ENCODE peak calls at places on chromosome 12, in six cellular contexts. F is A549, G is mesenchymal stem cell, O is bronchial epithelial cell, P is keratinocyte, B is lower lobe of right lung. Z is an unnamed sample.

GRCh38 chr12:130656411-130656810 is 59.7 kb downstream of the RIMBP2 start:
- DNase-seq in O (no peak), P (no peak), G (no peak), F (no peak), B (no peak), Z (no peak)

GRCh38 chr12:79668113-79668512 is 22.7 kb downstream of the PAWR start:
- DNase-seq in P (no peak), B (no peak), G (no peak), F (no peak), O (no peak), Z (no peak)

GRCh38 chr12:130650131-130650530 is 66.0 kb downstream of the RIMBP2 start:
- DNase-seq in B (no peak), O (no peak), P (no peak), F (no peak), G (no peak), Z (no peak)

GRCh38 chr12:101727098-101727497 is 12.2 kb downstream of the SYCP3 start:
- DNase-seq in G (no peak), O (no peak), F (no peak), P (no peak), B (no peak), Z (no peak)

GRCh38 chr12:47124451-47124850 is 44.7 kb upstream of the AMIGO2 start:
- DNase-seq in P (no peak), O (peak; percentile 82), F (no peak), B (no peak), G (peak; percentile 60), Z (no peak)

GRCh38 chr12:51893786-51894185 is 5.9 kb downstream of the ANKRD33 start:
- DNase-seq in G (no peak), O (no peak), F (no peak), P (no peak), B (no peak), Z (no peak)

GRCh38 chr12:90152897-90153624 is 444.4 kb upstream of the ATP2B1 start:
- DNase-seq in G (peak; percentile 24), P (no peak), B (no peak), O (no peak), F (no peak), Z (no peak)

GRCh38 chr12:124637586-124637985 is 70.2 kb upstream of the NCOR2 start:
- DNase-seq in O (peak; percentile 18), G (no peak), F (no peak), B (no peak), P (peak; percentile 70), Z (no peak)

GRCh38 chr12:103571286-103571685 is 15.8 kb upstream of the STAB2 start:
- DNase-seq in O (peak; percentile 33), F (no peak), P (no peak), G (no peak), B (peak; percentile 45), Z (no peak)

GRCh38 chr12:56206373-56207166 is 15.2 kb downstream of the RNF41 start:
- DNase-seq in G (peak; percentile 68), F (peak; percentile 72), B (no peak), P (no peak), O (peak; percentile 59), Z (peak; percentile 67)

GRCh38 chr12:94174576-94174975 is 26.2 kb downstream of the PLXNC1 start:
- DNase-seq in G (no peak), O (no peak), P (no peak), B (peak; percentile 66), F (no peak), Z (peak; percentile 66)

GRCh38 chr12:3147260-3147659 is 70.1 kb downstream of the TSPAN9 start:
- DNase-seq in G (no peak), P (no peak), B (no peak), F (no peak), O (no peak), Z (no peak)

GRCh38 chr12:212799-213526 is 994 bp downstream of the SLC6A12 start:
- DNase-seq in B (no peak), G (no peak), O (no peak), P (no peak), F (no peak), Z (no peak)

GRCh38 chr12:62722971-62723680 is 211.8 kb downstream of the PPM1H start:
- DNase-seq in G (no peak), B (no peak), O (no peak), F (no peak), P (no peak), Z (no peak)

GRCh38 chr12:211142-211465 is 2.9 kb downstream of the SLC6A12 start:
- DNase-seq in F (no peak), B (no peak), P (no peak), O (no peak), G (no peak), Z (no peak)

GRCh38 chr12:88237954-88238353 is 95.8 kb downstream of the TMTC3 start:
- DNase-seq in G (peak; percentile 67), O (peak; percentile 92), B (no peak), P (peak; percentile 62), F (no peak), Z (no peak)

GRCh38 chr12:119666900-119667576 is 895 bp upstream of the PRKAB1 start:
- DNase-seq in O (no peak), F (no peak), P (no peak), B (no peak), G (no peak), Z (no peak)

GRCh38 chr12:25130741-25131188 is 64.2 kb downstream of the DNAI7 start:
- DNase-seq in P (no peak), F (peak; percentile 21), G (peak; percentile 63), B (no peak), O (peak; percentile 70), Z (no peak)

DNA sequence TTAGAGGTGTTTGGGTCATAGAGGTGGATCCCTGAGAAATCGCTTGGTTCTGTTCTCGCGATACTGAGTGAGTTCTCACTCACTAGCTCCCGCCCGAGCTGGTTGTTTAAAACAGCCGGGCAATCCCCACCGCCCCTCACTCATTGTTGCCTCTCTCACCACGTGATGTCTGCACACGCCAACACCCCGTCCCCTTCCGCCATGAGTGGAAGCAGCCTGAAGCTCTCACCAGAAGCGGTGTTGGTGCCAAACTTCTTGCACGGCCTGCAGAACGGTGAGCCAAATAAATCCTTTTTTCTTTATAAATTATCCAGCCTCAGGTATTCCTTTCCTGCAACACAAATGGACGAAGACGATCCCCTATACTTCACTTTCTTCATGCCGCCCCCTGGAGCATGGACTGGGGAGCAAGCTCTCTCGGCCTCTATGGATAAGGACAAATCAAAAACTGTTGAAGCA is 45.4 kb upstream of the CCND2 start:
- DNase-seq in G (no peak), B (no peak), F (no peak), P (no peak), O (no peak), Z (peak; percentile 13)
- H3K4me3 ChIP-seq in G (no peak overlapping the region), B (no peak overlapping the region), F (no peak overlapping the region), P (no peak overlapping the region), O (no peak overlapping the region), Z (no peak overlapping the region)

GRCh38 chr12:68614105-68614679 is 3.5 kb downstream of the RAP1B start:
- DNase-seq in B (no peak), P (no peak), O (no peak), F (no peak), G (no peak), Z (no peak)
- H3K4me3 ChIP-seq in B (peak overlapping the region; percentile 79), P (peak overlapping the region; percentile 37), O (no peak overlapping the region), F (no peak overlapping the region), G (no peak overlapping the region), Z (no peak overlapping the region)

DNA sequence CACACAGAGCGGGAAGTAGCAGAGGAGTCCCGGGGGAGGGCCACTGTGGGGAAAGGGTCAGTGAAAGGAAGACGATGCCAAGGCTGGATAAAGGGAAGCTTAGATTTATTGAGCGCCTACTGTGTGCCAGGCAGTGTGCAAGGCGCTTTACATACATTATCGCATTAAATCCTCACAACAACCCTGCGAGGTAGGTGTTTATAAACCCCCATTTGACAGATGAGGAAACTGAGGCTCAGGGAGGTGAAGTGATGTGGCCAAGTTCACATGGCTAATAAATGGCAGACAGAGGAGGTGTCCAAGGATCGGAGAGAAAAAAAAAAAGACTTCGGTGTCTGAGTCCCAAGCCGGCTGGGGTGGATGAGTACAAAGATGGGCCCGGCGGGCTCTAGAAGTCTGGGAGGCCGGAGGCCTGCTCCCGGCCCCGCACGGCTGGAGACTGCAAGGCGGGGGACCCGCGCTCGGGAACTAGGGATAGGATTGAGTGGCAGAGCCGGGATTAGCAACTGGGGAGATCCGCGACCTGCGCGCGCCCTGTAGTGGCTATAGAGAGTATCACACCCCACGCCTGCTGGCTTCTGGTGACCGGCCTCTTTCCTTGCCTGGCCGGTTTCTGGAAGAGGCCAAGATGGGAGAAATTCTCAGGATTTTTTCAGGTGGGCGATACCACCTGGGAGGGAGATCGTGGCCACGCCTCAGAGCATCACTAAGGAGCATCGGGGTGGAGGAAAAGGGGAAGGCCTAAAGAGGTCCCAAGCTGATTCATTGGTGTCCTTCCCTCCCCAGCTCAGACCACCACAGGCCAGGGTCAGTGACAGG is 3.9 kb downstream of the DDN start:
- DNase-seq in B (peak; percentile 88), F (peak; percentile 99), G (peak; percentile 85), P (no peak), O (peak; percentile 59), Z (peak; percentile 86)
- H3K4me3 ChIP-seq in B (peak overlapping the region; percentile 37), F (peak overlapping the region; percentile 32), G (no peak overlapping the region), P (peak overlapping the region; percentile 9), O (no peak overlapping the region), Z (no peak overlapping the region)

DNA sequence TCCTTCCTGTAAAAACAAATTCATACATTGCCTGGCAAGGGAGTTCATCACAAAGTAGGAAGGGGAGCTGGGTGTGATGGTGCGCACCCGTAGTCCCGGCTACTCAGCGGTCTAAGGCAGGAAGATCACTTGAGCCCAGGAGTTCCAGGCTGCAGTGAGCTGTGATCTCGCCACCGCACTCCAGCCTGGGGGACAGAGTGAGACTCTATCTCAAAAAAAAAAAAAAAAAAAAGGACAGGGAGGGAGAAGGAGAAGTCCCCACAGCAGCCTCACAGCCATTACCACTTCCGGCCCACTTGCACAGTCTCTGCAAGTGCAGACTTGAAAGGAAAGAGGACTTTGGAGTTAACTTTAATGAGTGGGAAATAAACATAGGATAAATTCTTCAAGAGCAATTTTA is 121.0 kb downstream of the FBXL14 start:
- DNase-seq in G (peak; percentile 61), P (no peak), O (peak; percentile 67), B (no peak), F (no peak), Z (no peak)
- H3K4me3 ChIP-seq in G (no peak overlapping the region), P (peak overlapping the region; percentile 38), O (no peak overlapping the region), B (no peak overlapping the region), F (no peak overlapping the region), Z (no peak overlapping the region)

DNA sequence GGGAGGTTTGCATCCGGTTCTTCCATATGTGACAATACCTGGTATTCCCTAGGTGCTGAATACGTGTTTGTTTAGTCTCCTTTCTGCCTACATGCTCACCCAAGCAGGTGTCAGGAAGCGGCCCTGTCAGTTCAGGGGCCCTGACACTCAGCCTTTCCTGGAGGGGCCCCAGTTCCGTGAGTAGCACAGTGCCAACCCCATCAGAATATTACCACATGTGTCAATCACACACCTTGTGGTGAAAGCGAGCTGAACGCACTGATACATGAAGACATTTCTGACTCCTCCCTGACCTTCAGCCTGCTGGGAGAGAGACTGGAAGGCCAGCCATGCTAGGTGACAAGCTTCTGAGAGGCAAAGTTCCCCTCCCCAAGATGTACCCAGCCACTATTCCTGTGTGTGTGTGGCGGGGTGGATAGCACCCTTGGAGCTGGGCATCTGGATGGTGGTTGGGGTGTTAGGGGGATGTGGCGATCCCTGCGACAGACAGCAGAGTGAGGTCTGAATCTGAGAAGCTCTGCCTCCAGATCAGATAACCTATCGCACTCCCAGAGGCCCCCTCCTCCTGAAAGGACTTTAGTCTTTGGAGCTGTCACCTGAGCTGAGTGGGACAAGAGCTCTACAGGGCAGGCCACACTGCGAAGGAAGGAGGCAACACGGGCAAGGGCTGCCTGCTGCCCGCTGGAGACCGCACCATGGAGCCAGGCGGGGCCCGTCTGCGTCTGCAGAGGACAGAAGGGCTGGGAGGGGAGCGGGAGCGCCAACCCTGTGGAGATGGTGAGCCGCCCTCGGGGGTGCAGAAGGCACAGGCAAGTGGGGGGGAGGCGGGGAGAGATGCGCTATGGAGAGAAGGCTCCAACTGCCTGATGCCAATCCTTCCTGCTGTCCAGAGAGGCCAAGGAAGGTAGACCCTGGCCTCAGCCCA is at the start of gene SOAT2:
- DNase-seq in P (no peak), B (no peak), F (no peak), G (no peak), O (no peak), Z (no peak)
- H3K4me3 ChIP-seq in P (no peak within 1 kb of the TSS), B (no peak within 1 kb of the TSS), F (no peak within 1 kb of the TSS), G (no peak within 1 kb of the TSS), O (no peak within 1 kb of the TSS), Z (no peak within 1 kb of the TSS)

GRCh38 chr12:53222170-53223005 is 9.6 kb downstream of the RARG start:
- DNase-seq in O (no peak), P (no peak), G (no peak), F (no peak), B (peak; percentile 30), Z (no peak)
- H3K4me3 ChIP-seq in O (peak overlapping the region; percentile 5), P (peak overlapping the region; percentile 33), G (no peak overlapping the region), F (peak overlapping the region; percentile 61), B (peak overlapping the region; percentile 77), Z (no peak overlapping the region)

Z was measured in adrenal gland.